ENCODE peak calls at places on chromosome 5, in seven cellular contexts. Q, S, E, T, I, R and J are unnamed samples.

GRCh38 chr5:64364426-64364825 is 141.4 kb upstream of the RGS7BP start:
- DNase-seq in T (no peak), S (no peak), E (no peak), I (no peak), R (no peak), Q (no peak), J (no peak)

GRCh38 chr5:16983972-16984371 is 47.9 kb upstream of the MYO10 start:
- DNase-seq in T (no peak), I (no peak), S (no peak), Q (no peak), R (no peak), E (no peak), J (no peak)

GRCh38 chr5:6082685-6083084 is 295.7 kb downstream of the MED10 start:
- DNase-seq in R (no peak), E (no peak), S (no peak), I (no peak), Q (no peak), T (no peak), J (no peak)

GRCh38 chr5:143241892-143242291 is 161.6 kb downstream of the NR3C1 start:
- DNase-seq in E (no peak), Q (no peak), I (no peak), S (no peak), R (no peak), T (peak), J (no peak)

GRCh38 chr5:135750506-135750905 is 84.0 kb upstream of the SLC25A48 start:
- DNase-seq in Q (no peak), R (no peak), T (peak), E (no peak), S (no peak), I (no peak), J (no peak)

GRCh38 chr5:77138981-77139380 is 51.9 kb upstream of the ZBED3 start:
- DNase-seq in Q (no peak), R (no peak), T (peak), I (no peak), E (no peak), S (peak), J (no peak)

GRCh38 chr5:61048534-61048933 is 103.5 kb downstream of the NDUFAF2 start:
- DNase-seq in R (no peak), E (no peak), T (peak), S (no peak), Q (no peak), I (no peak), J (no peak)

GRCh38 chr5:57491369-57491965 is 8.9 kb upstream of the ACTBL2 start:
- DNase-seq in T (no peak), R (no peak), I (no peak), Q (no peak), E (no peak), S (no peak), J (no peak)

GRCh38 chr5:153168226-153168625 is 322.2 kb upstream of the GRIA1 start:
- DNase-seq in I (no peak), R (no peak), Q (no peak), T (no peak), E (no peak), S (no peak), J (no peak)

GRCh38 chr5:2371419-2371710 is 380.1 kb downstream of the IRX2 start:
- DNase-seq in Q (no peak), E (no peak), S (no peak), I (no peak), R (no peak), T (no peak), J (no peak)

GRCh38 chr5:171606414-171607024 is 179.1 kb upstream of the SMIM23 start:
- DNase-seq in I (peak), Q (no peak), T (peak), E (no peak), S (no peak), R (no peak), J (no peak)

GRCh38 chr5:57488308-57488955 is 5.8 kb upstream of the ACTBL2 start:
- DNase-seq in S (no peak), I (no peak), R (no peak), Q (no peak), E (no peak), T (peak), J (peak)

GRCh38 chr5:81336528-81336927 is 35.1 kb downstream of the ZCCHC9 start:
- DNase-seq in I (no peak), R (no peak), E (no peak), Q (no peak), T (no peak), S (no peak), J (no peak)

GRCh38 chr5:127007522-127007921 is 22.8 kb downstream of the MARCHF3 start:
- DNase-seq in Q (no peak), T (no peak), R (no peak), E (no peak), S (no peak), I (no peak), J (no peak)

GRCh38 chr5:155728146-155728856 is 598.7 kb upstream of the SGCD start:
- DNase-seq in E (no peak), Q (peak), I (peak), R (no peak), S (peak), T (no peak), J (no peak)

GRCh38 chr5:68661237-68661636 is 432.6 kb upstream of the SLC30A5 start:
- DNase-seq in T (peak), S (no peak), I (peak), R (no peak), E (peak), Q (no peak), J (no peak)

GRCh38 chr5:145975001-145975360 is 38.6 kb downstream of the SH3RF2 start:
- DNase-seq in S (no peak), Q (peak), T (no peak), R (no peak), I (no peak), E (no peak), J (no peak)